ENCODE peak calls at places on chromosomes 13 and 19, in ten cellular contexts. N is IMR-90; E is HAP-1; Z is cardiac muscle cell; Y is upper lobe of right lung; C is stomach; F is mesenchymal stem cell; P is fibroblast of lung; D is naive thymus-derived CD4-positive, alpha-beta T cell; L is GM23338. B is an unnamed sample. For H3K4me1, the result is how much of the 10 kb centered on the place peaks cover.

GRCh38 chr19:7366701-7367420 is 18.1 kb downstream of the ARHGEF18 start:
- DNase-seq in N (peak), E (peak), Z (peak), Y (no peak), C (no peak), F (peak), P (peak), D (no peak), L (peak), B (no peak)

GRCh38 chr13:43878897-43879322 is 630 bp downstream of the CCDC122 start:
- DNase-seq in N (peak), E (no peak), Z (peak), Y (peak), C (peak), F (peak), P (peak), D (no peak), L (peak), B (no peak)

GRCh38 chr13:19264711-19265110 is 83.1 kb upstream of the TUBA3C start:
- DNase-seq in N (no peak), E (no peak), Z (no peak), Y (no peak), C (no peak), F (no peak), P (no peak), D (no peak), L (no peak), B (no peak)

GRCh38 chr13:68185767-68186166 is 955.6 kb upstream of the PCDH9 start:
- DNase-seq in N (no peak), E (no peak), Z (no peak), Y (no peak), C (no peak), F (no peak), P (peak), D (no peak), L (no peak), B (no peak)

GRCh38 chr13:67267136-67267535 is 37.0 kb upstream of the PCDH9 start:
- DNase-seq in N (peak), E (no peak), Z (peak), Y (no peak), C (no peak), F (no peak), P (peak), D (no peak), L (no peak), B (no peak)

GRCh38 chr13:27592865-27593264 is 27.5 kb downstream of the LNX2 start:
- DNase-seq in N (no peak), E (no peak), Z (no peak), Y (no peak), C (no peak), F (no peak), P (no peak), D (no peak), L (no peak), B (no peak)

GRCh38 chr13:24274452-24274971 is 34.9 kb upstream of the C1QTNF9 start:
- DNase-seq in N (peak), E (no peak), Z (peak), Y (peak), C (peak), F (peak), P (peak), D (no peak), L (no peak), B (peak)

GRCh38 chr19:36573948-36574726 is 1.0 kb upstream of the ZNF529 start:
- DNase-seq in N (peak), E (peak), Z (peak), Y (no peak), C (peak), F (peak), P (peak), D (no peak), L (peak), B (no peak)

GRCh38 chr13:33227927-33228644 is 57.5 kb downstream of the STARD13 start:
- DNase-seq in N (no peak), E (no peak), Z (no peak), Y (no peak), C (no peak), F (peak), P (no peak), D (no peak), L (no peak), B (no peak)

GRCh38 chr13:44024496-44025155 is 144.9 kb downstream of the LACC1 start:
- DNase-seq in N (no peak), E (no peak), Z (peak), Y (no peak), C (no peak), F (no peak), P (no peak), D (no peak), L (no peak), B (no peak)

GRCh38 chr19:10290876-10291553 is 1.3 kb downstream of the ICAM5 start:
- DNase-seq in N (peak), E (peak), Z (peak), Y (peak), C (peak), F (peak), P (peak), D (no peak), L (peak), B (no peak)

GRCh38 chr13:64817721-64818120 is 2412.4 kb downstream of the PCDH9 start:
- DNase-seq in N (peak), E (no peak), Z (peak), Y (no peak), C (no peak), F (peak), P (peak), D (no peak), L (no peak), B (no peak)

GRCh38 chr13:30241537-30241936 is 65.8 kb downstream of the KATNAL1 start:
- DNase-seq in N (no peak), E (no peak), Z (peak), Y (no peak), C (no peak), F (no peak), P (no peak), D (no peak), L (no peak), B (no peak)

GRCh38 chr19:7188682-7189629 is 105.3 kb downstream of the INSR start:
- DNase-seq in N (no peak), E (no peak), Z (peak), Y (no peak), C (no peak), F (peak), P (peak), D (no peak), L (no peak), B (no peak)

GRCh38 chr19:39246951-39247669 is 1.5 kb downstream of the IFNL4 start:
- DNase-seq in N (no peak), E (peak), Z (peak), Y (peak), C (no peak), F (no peak), P (no peak), D (peak), L (peak), B (peak)

GRCh38 chr19:57282011-57282636 is 1.8 kb downstream of the ZNF460 start:
- DNase-seq in N (no peak), E (no peak), Z (no peak), Y (no peak), C (no peak), F (no peak), P (no peak), D (no peak), L (no peak), B (no peak)

GRCh38 chr19:41376241-41376997 is at the start of gene TMEM91:
- DNase-seq in N (no peak), E (no peak), Z (peak), Y (peak), C (peak), F (peak), P (peak), D (no peak), L (peak), B (no peak)

GRCh38 chr19:54136086-54136863 is 1.3 kb upstream of the CNOT3 start:
- DNase-seq in N (peak), E (peak), Z (no peak), Y (no peak), C (no peak), F (no peak), P (peak), D (no peak), L (peak), B (no peak)

GRCh38 chr13:97429681-97430081 is 4.3 kb upstream of the RAP2A start:
- DNase-seq in N (peak), E (no peak), Z (peak), Y (no peak), C (no peak), F (no peak), P (peak), D (no peak), L (no peak), B (no peak)

GRCh38 chr19:55341191-55342043 is 1.7 kb downstream of the KMT5C start:
- DNase-seq in N (peak), E (peak), Z (peak), Y (peak), C (peak), F (peak), P (peak), D (peak), L (peak), B (peak)

GRCh38 chr19:19122902-19123301 is 15.4 kb downstream of the TMEM161A start:
- DNase-seq in N (no peak), E (no peak), Z (no peak), Y (no peak), C (no peak), F (no peak), P (no peak), D (no peak), L (no peak), B (no peak)

DNA sequence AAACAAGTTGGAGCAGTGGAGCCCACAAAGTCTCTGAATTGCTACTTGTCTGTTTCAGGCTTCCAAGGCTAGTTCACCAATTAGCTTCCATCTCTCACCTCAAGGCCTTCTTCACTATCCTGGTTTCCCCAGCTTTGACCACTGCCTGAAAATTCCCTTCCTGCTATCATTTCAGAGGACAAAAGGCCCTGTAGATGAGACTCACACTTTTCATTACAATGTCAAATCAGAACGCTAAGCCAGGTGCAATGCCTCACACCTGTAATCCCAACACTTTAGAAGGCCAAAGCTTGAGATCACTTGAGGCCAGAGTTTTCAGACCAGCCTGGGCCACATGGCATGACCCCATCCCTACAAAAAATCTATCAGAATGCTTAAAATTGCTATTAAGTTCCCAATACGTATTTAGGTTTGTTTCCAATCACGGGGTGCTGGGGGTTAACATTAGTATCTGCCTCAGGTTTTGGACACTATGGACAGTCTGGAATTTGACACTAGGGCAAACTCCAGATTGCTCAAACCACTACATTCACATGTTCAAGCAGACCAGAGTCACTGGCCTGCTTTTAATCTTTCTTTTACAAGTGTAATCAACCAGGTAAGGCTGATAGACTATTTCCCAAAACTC is 5.5 kb downstream of the TPT1 start:
- DNase-seq in N (no peak), E (no peak), Z (peak), Y (no peak), C (no peak), F (peak), P (no peak), D (no peak), L (no peak), B (no peak)
- H3K4me1 ChIP-seq in N (under half), E (under half), Z (under half), Y (half or more), C (half or more), F (under half), P (under half), D (half or more), L (under half), B (half or more)

DNA sequence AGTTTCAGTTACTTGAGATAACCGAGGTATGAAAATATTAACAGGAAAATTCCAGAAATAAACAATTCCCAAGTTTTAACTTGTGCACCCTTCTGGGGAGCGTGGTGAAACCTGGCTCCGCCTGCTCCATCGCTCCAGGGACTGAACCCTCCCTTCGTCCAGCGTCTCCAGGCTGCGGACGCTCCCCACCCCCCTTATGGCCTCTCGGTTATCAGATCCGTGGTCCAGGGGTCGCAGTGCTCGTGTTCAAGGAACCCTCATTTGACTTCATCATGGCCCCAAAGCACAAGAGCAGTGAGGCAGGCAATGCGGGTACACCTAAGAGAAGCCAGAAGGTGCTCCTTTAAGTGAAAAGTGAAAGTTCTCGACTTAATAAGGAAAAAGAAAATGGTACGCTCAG is 71.1 kb downstream of the ATP11A start:
- DNase-seq in N (no peak), E (no peak), Z (no peak), Y (peak), C (no peak), F (no peak), P (no peak), D (no peak), L (no peak), B (no peak)
- H3K4me3 ChIP-seq in N (no peak), E (no peak), Z (no peak), Y (peak), C (peak), F (peak), P (peak), D (no peak), L (no peak), B (no peak)

DNA sequence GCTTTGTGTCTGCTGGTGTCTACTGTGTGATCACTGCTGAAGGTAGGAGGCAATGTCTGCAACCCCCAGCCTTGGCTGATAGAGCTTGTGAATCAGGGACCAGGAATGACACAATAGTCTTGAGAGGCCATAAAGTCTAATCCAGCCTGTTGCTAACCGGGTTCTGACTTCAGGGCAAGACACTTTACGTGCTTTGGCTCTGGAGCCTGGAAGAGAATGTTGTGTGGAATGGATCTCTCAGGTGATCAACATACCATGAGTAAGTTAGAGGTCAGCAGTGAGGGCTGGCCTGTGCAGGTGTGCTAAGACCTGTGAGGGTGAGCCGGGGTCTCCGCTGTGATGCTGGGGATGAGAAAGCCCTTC is 5.6 kb downstream of the COL4A2 start:
- DNase-seq in N (peak), E (no peak), Z (peak), Y (no peak), C (no peak), F (peak), P (peak), D (no peak), L (no peak), B (no peak)
- H3K4me1 ChIP-seq in N (under half), E (under half), Z (under half), Y (under half), C (under half), F (under half), P (under half), D (under half), L (under half), B (under half)

GRCh38 chr13:47794963-47795362 is 206.1 kb downstream of the SUCLA2 start:
- DNase-seq in N (peak), E (peak), Z (peak), Y (no peak), C (no peak), F (peak), P (peak), D (no peak), L (peak), B (no peak)

GRCh38 chr13:47800593-47800992 is 200.5 kb downstream of the SUCLA2 start:
- DNase-seq in N (no peak), E (no peak), Z (no peak), Y (no peak), C (no peak), F (no peak), P (no peak), D (no peak), L (no peak), B (no peak)

GRCh38 chr13:47798194-47798593 is 202.9 kb downstream of the SUCLA2 start:
- DNase-seq in N (no peak), E (no peak), Z (no peak), Y (no peak), C (no peak), F (no peak), P (no peak), D (no peak), L (no peak), B (no peak)

GRCh38 chr13:47798906-47799305 is 202.2 kb downstream of the SUCLA2 start:
- DNase-seq in N (peak), E (no peak), Z (peak), Y (no peak), C (no peak), F (peak), P (peak), D (no peak), L (peak), B (no peak)

DNA sequence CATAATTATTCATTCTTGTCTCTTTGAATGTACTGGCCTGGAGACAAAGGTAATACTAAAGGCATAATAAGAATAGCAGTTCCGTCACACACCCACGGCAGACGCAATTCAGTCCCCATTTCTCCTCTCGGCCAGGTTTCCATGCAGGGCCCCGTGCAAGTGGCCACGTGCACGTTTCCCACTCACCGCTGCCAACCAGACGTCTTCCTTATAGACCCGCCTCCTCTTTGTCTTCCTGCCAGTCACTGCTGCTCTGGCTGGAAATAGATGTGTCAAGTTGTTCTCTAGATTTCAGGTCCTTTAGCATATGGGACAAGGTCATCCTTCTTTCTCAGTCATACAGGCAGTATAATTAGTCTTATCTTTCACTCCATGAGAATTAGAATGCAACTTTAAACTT is 204.3 kb downstream of the SUCLA2 start:
- DNase-seq in N (no peak), E (peak), Z (no peak), Y (no peak), C (no peak), F (no peak), P (no peak), D (no peak), L (peak), B (no peak)
- H3K4me3 ChIP-seq in N (no peak), E (no peak), Z (no peak), Y (no peak), C (no peak), F (no peak), P (no peak), D (no peak), L (no peak), B (no peak)

GRCh38 chr19:44848036-44848804 is 2.1 kb downstream of the NECTIN2 start:
- DNase-seq in N (peak), E (peak), Z (peak), Y (no peak), C (no peak), F (peak), P (peak), D (no peak), L (peak), B (no peak)
- H3K4me1 ChIP-seq in N (under half), E (under half), Z (under half), Y (under half), C (half or more), F (under half), P (under half), D (under half), L (under half), B (under half)

GRCh38 chr19:48749571-48750198 is 2.8 kb downstream of the FUT1 start:
- DNase-seq in N (no peak), E (no peak), Z (no peak), Y (no peak), C (no peak), F (no peak), P (no peak), D (no peak), L (no peak), B (no peak)

GRCh38 chr19:48750771-48751504 is 1.5 kb downstream of the FUT1 start:
- DNase-seq in N (no peak), E (no peak), Z (no peak), Y (no peak), C (peak), F (no peak), P (no peak), D (no peak), L (no peak), B (no peak)

GRCh38 chr19:48752511-48753365 is at the start of gene FUT1:
- DNase-seq in N (no peak), E (peak), Z (peak), Y (peak), C (peak), F (peak), P (no peak), D (no peak), L (peak), B (peak)

GRCh38 chr19:48750351-48750750 is 2.1 kb downstream of the FUT1 start:
- DNase-seq in N (no peak), E (no peak), Z (no peak), Y (no peak), C (no peak), F (no peak), P (no peak), D (no peak), L (no peak), B (no peak)

GRCh38 chr19:48751835-48752510 is 468 bp downstream of the FUT1 start:
- DNase-seq in N (no peak), E (no peak), Z (no peak), Y (no peak), C (no peak), F (no peak), P (no peak), D (no peak), L (peak), B (no peak)
- H3K4me3 ChIP-seq in N (peak), E (peak), Z (peak), Y (peak), C (peak), F (no peak), P (peak), D (peak), L (peak), B (peak)